ENCODE peak calls at places on chromosomes 6 and 20, in nine cellular contexts. One of them, this sample, is unnamed.

GRCh38 chr20:43824699-43825402 is 89.8 kb upstream of the TOX2 start:
- DNase-seq in endothelial cell of umbilical vein: no peak
- DNase-seq in mammary epithelial cell: peak; percentile 26
- DNase-seq in WERI-Rb-1: no peak
- DNase-seq in GM12865: peak; percentile 70
- DNase-seq in heart left ventricle: no peak
- DNase-seq in aorta: no peak
- DNase-seq in lung: no peak
- DNase-seq in vagina: no peak
- DNase-seq in this sample: peak; percentile 40

GRCh38 chr6:88120635-88121034 is 45.5 kb downstream of the CNR1 start:
- DNase-seq in GM12865: no peak
- DNase-seq in heart left ventricle: no peak
- DNase-seq in aorta: no peak
- DNase-seq in WERI-Rb-1: no peak
- DNase-seq in endothelial cell of umbilical vein: no peak
- DNase-seq in mammary epithelial cell: no peak
- DNase-seq in vagina: no peak
- DNase-seq in lung: no peak
- DNase-seq in this sample: no peak

GRCh38 chr6:52697903-52698302 is 27.0 kb downstream of the TMEM14A start:
- DNase-seq in aorta: no peak
- DNase-seq in heart left ventricle: no peak
- DNase-seq in endothelial cell of umbilical vein: peak; percentile 14
- DNase-seq in GM12865: no peak
- DNase-seq in WERI-Rb-1: no peak
- DNase-seq in lung: no peak
- DNase-seq in vagina: no peak
- DNase-seq in mammary epithelial cell: peak; percentile 14
- DNase-seq in this sample: no peak

GRCh38 chr6:170042596-170043118 is 248.2 kb downstream of the DLL1 start:
- DNase-seq in GM12865: no peak
- DNase-seq in aorta: peak; percentile 38
- DNase-seq in endothelial cell of umbilical vein: no peak
- DNase-seq in vagina: no peak
- DNase-seq in heart left ventricle: no peak
- DNase-seq in WERI-Rb-1: no peak
- DNase-seq in lung: no peak
- DNase-seq in mammary epithelial cell: no peak
- DNase-seq in this sample: no peak

GRCh38 chr6:13695217-13695616 is 16.4 kb downstream of the RANBP9 start:
- DNase-seq in vagina: no peak
- DNase-seq in lung: no peak
- DNase-seq in aorta: no peak
- DNase-seq in endothelial cell of umbilical vein: no peak
- DNase-seq in heart left ventricle: no peak
- DNase-seq in GM12865: no peak
- DNase-seq in WERI-Rb-1: no peak
- DNase-seq in mammary epithelial cell: no peak
- DNase-seq in this sample: no peak

GRCh38 chr6:87608802-87609201 is 18.9 kb downstream of the ORC3 start:
- DNase-seq in endothelial cell of umbilical vein: no peak
- DNase-seq in vagina: no peak
- DNase-seq in lung: no peak
- DNase-seq in heart left ventricle: no peak
- DNase-seq in GM12865: no peak
- DNase-seq in aorta: no peak
- DNase-seq in mammary epithelial cell: no peak
- DNase-seq in WERI-Rb-1: no peak
- DNase-seq in this sample: no peak

GRCh38 chr6:4603291-4603690 is 172.9 kb upstream of the CDYL start:
- DNase-seq in heart left ventricle: peak; percentile 52
- DNase-seq in aorta: peak; percentile 56
- DNase-seq in lung: peak; percentile 50
- DNase-seq in WERI-Rb-1: no peak
- DNase-seq in mammary epithelial cell: peak; percentile 98
- DNase-seq in GM12865: no peak
- DNase-seq in vagina: no peak
- DNase-seq in endothelial cell of umbilical vein: peak; percentile 56
- DNase-seq in this sample: no peak

GRCh38 chr6:44221291-44221960 is 2.0 kb upstream of the SLC29A1 start:
- DNase-seq in lung: peak; percentile 90
- DNase-seq in WERI-Rb-1: peak; percentile 92
- DNase-seq in aorta: peak; percentile 96
- DNase-seq in vagina: peak; percentile 95
- DNase-seq in GM12865: peak; percentile 88
- DNase-seq in heart left ventricle: peak; percentile 95
- DNase-seq in endothelial cell of umbilical vein: peak; percentile 95
- DNase-seq in mammary epithelial cell: peak; percentile 81
- DNase-seq in this sample: peak; percentile 41

DNA sequence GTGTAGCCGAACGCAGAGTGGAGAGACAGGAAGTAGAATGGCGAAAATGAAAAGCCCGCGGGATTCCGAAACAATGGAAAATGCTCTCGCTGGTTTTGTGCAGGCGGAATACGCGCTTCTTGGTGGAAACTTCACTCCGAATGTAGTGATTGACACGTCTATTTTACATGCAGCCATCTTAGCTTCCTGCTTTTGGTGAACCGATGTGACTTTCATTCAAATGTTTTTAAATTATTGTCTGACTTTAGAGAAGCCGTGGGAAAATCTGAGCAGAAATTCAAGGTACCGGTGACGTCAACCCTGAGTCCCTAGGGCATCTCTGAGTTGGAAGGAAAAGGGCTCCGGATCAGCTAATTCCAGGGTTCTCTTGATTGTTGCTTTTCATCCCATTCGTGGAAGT is 11.4 kb downstream of the GPX5 start:
- DNase-seq in aorta: no peak
- DNase-seq in heart left ventricle: no peak
- DNase-seq in WERI-Rb-1: no peak
- DNase-seq in endothelial cell of umbilical vein: peak; percentile 24
- DNase-seq in mammary epithelial cell: no peak
- DNase-seq in lung: no peak
- DNase-seq in vagina: no peak
- DNase-seq in GM12865: peak; percentile 3
- DNase-seq in this sample: no peak
- H3K4me3 ChIP-seq in aorta: no peak overlapping the region
- H3K4me3 ChIP-seq in heart left ventricle: no peak overlapping the region
- H3K4me3 ChIP-seq in WERI-Rb-1: no peak overlapping the region
- H3K4me3 ChIP-seq in endothelial cell of umbilical vein: peak overlapping the region; percentile 60
- H3K4me3 ChIP-seq in mammary epithelial cell: no peak overlapping the region
- H3K4me3 ChIP-seq in lung: no peak overlapping the region
- H3K4me3 ChIP-seq in vagina: no peak overlapping the region
- H3K4me3 ChIP-seq in GM12865: peak overlapping the region; percentile 18
- H3K4me3 ChIP-seq in this sample: no peak overlapping the region

GRCh38 chr6:49550413-49551125 is at the start of gene C6orf141:
- DNase-seq in GM12865: peak; percentile 41
- DNase-seq in endothelial cell of umbilical vein: peak; percentile 24
- DNase-seq in heart left ventricle: no peak
- DNase-seq in mammary epithelial cell: peak; percentile 85
- DNase-seq in WERI-Rb-1: peak; percentile 73
- DNase-seq in aorta: no peak
- DNase-seq in vagina: no peak
- DNase-seq in lung: peak; percentile 44
- DNase-seq in this sample: no peak

GRCh38 chr6:49553353-49553752 is 2.9 kb downstream of the C6orf141 start:
- DNase-seq in GM12865: no peak
- DNase-seq in mammary epithelial cell: peak; percentile 90
- DNase-seq in endothelial cell of umbilical vein: no peak
- DNase-seq in lung: no peak
- DNase-seq in vagina: no peak
- DNase-seq in heart left ventricle: no peak
- DNase-seq in WERI-Rb-1: no peak
- DNase-seq in aorta: no peak
- DNase-seq in this sample: no peak

GRCh38 chr6:49551866-49552129 is 1.3 kb downstream of the C6orf141 start:
- DNase-seq in GM12865: peak; percentile 9
- DNase-seq in endothelial cell of umbilical vein: no peak
- DNase-seq in lung: no peak
- DNase-seq in mammary epithelial cell: no peak
- DNase-seq in aorta: no peak
- DNase-seq in vagina: no peak
- DNase-seq in WERI-Rb-1: no peak
- DNase-seq in heart left ventricle: no peak
- DNase-seq in this sample: no peak

GRCh38 chr6:49551126-49551865 is 828 bp downstream of the C6orf141 start:
- DNase-seq in mammary epithelial cell: no peak
- DNase-seq in heart left ventricle: no peak
- DNase-seq in endothelial cell of umbilical vein: peak; percentile 40
- DNase-seq in WERI-Rb-1: peak; percentile 25
- DNase-seq in lung: no peak
- DNase-seq in aorta: no peak
- DNase-seq in GM12865: no peak
- DNase-seq in vagina: no peak
- DNase-seq in this sample: no peak

GRCh38 chr6:49552596-49552995 is 2.1 kb downstream of the C6orf141 start:
- DNase-seq in mammary epithelial cell: no peak
- DNase-seq in GM12865: no peak
- DNase-seq in endothelial cell of umbilical vein: no peak
- DNase-seq in heart left ventricle: no peak
- DNase-seq in WERI-Rb-1: no peak
- DNase-seq in vagina: no peak
- DNase-seq in aorta: no peak
- DNase-seq in lung: no peak
- DNase-seq in this sample: no peak
- H3K4me3 ChIP-seq in mammary epithelial cell: peak overlapping the region; percentile 88
- H3K4me3 ChIP-seq in GM12865: no peak overlapping the region
- H3K4me3 ChIP-seq in endothelial cell of umbilical vein: no peak overlapping the region
- H3K4me3 ChIP-seq in heart left ventricle: no peak overlapping the region
- H3K4me3 ChIP-seq in WERI-Rb-1: no peak overlapping the region
- H3K4me3 ChIP-seq in vagina: no peak overlapping the region
- H3K4me3 ChIP-seq in aorta: no peak overlapping the region
- H3K4me3 ChIP-seq in lung: no peak overlapping the region
- H3K4me3 ChIP-seq in this sample: no peak overlapping the region

GRCh38 chr20:289693-290080 is 863 bp downstream of the C20orf96 start:
- DNase-seq in endothelial cell of umbilical vein: no peak
- DNase-seq in vagina: no peak
- DNase-seq in GM12865: no peak
- DNase-seq in WERI-Rb-1: no peak
- DNase-seq in aorta: no peak
- DNase-seq in mammary epithelial cell: no peak
- DNase-seq in heart left ventricle: no peak
- DNase-seq in lung: no peak
- DNase-seq in this sample: no peak

GRCh38 chr20:294602-295001 is 2.8 kb upstream of the ZCCHC3 start:
- DNase-seq in WERI-Rb-1: no peak
- DNase-seq in mammary epithelial cell: no peak
- DNase-seq in endothelial cell of umbilical vein: no peak
- DNase-seq in lung: no peak
- DNase-seq in heart left ventricle: no peak
- DNase-seq in aorta: no peak
- DNase-seq in GM12865: no peak
- DNase-seq in vagina: no peak
- DNase-seq in this sample: no peak

GRCh38 chr20:286508-286907 is 4.0 kb downstream of the C20orf96 start:
- DNase-seq in aorta: no peak
- DNase-seq in lung: no peak
- DNase-seq in mammary epithelial cell: no peak
- DNase-seq in WERI-Rb-1: no peak
- DNase-seq in endothelial cell of umbilical vein: no peak
- DNase-seq in heart left ventricle: no peak
- DNase-seq in GM12865: no peak
- DNase-seq in vagina: no peak
- DNase-seq in this sample: no peak

GRCh38 chr20:290081-290831 is at the start of gene C20orf96:
- DNase-seq in endothelial cell of umbilical vein: peak; percentile 94
- DNase-seq in mammary epithelial cell: peak; percentile 84
- DNase-seq in lung: peak; percentile 92
- DNase-seq in vagina: no peak
- DNase-seq in GM12865: peak; percentile 97
- DNase-seq in WERI-Rb-1: peak; percentile 95
- DNase-seq in heart left ventricle: peak; percentile 96
- DNase-seq in aorta: peak; percentile 96
- DNase-seq in this sample: peak; percentile 86

DNA sequence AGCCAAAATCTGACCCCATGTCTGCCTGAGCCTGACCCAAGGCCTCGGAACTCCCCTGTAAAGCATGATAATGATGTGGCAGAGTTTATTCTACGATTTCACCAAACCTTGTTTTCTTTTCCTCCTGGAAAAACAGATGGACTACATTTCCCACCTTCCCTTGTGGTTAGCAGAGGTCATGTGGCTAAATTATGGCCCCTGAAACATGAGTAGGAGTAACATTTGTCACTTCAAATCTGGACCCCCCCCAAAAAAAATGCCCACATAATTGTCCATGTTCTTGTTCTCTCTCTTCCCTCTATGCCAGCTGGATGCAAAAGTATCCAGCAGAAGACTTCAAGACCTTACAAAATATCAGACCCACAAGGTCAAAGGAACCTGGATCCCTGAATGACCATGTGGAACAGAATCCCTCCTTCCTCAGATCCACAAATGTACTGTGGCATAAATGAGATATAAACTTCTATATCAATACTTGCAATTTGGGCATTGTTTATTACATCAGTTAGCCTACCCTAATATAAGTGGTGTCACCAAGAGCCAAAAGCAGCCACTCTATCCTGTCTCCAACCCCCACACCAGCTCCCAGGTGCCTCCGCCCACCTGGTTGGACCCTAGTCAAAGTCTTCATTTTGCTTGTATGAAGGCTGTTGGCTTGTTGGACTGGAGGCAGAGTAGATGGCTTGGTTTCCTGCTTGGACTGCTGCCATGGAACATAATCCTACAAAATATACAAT is 1.4 kb downstream of the C20orf96 start:
- DNase-seq in WERI-Rb-1: no peak
- DNase-seq in aorta: no peak
- DNase-seq in GM12865: no peak
- DNase-seq in mammary epithelial cell: no peak
- DNase-seq in endothelial cell of umbilical vein: peak; percentile 23
- DNase-seq in lung: no peak
- DNase-seq in vagina: no peak
- DNase-seq in heart left ventricle: no peak
- DNase-seq in this sample: no peak
- H3K4me3 ChIP-seq in WERI-Rb-1: no peak overlapping the region
- H3K4me3 ChIP-seq in aorta: no peak overlapping the region
- H3K4me3 ChIP-seq in GM12865: peak overlapping the region; percentile 93
- H3K4me3 ChIP-seq in mammary epithelial cell: no peak overlapping the region
- H3K4me3 ChIP-seq in endothelial cell of umbilical vein: peak overlapping the region; percentile 87
- H3K4me3 ChIP-seq in lung: no peak overlapping the region
- H3K4me3 ChIP-seq in vagina: no peak overlapping the region
- H3K4me3 ChIP-seq in heart left ventricle: no peak overlapping the region
- H3K4me3 ChIP-seq in this sample: peak overlapping the region; percentile 85

GRCh38 chr6:36371231-36371630 is 16.2 kb downstream of the ETV7 start:
- DNase-seq in vagina: no peak
- DNase-seq in heart left ventricle: no peak
- DNase-seq in WERI-Rb-1: no peak
- DNase-seq in endothelial cell of umbilical vein: no peak
- DNase-seq in lung: no peak
- DNase-seq in mammary epithelial cell: no peak
- DNase-seq in aorta: no peak
- DNase-seq in GM12865: no peak
- DNase-seq in this sample: no peak

GRCh38 chr6:36373368-36374009 is 14.0 kb downstream of the ETV7 start:
- DNase-seq in GM12865: no peak
- DNase-seq in aorta: no peak
- DNase-seq in vagina: no peak
- DNase-seq in heart left ventricle: no peak
- DNase-seq in WERI-Rb-1: no peak
- DNase-seq in endothelial cell of umbilical vein: no peak
- DNase-seq in lung: no peak
- DNase-seq in mammary epithelial cell: peak; percentile 78
- DNase-seq in this sample: no peak

GRCh38 chr6:36370638-36371037 is 16.8 kb downstream of the ETV7 start:
- DNase-seq in WERI-Rb-1: no peak
- DNase-seq in mammary epithelial cell: no peak
- DNase-seq in heart left ventricle: no peak
- DNase-seq in GM12865: no peak
- DNase-seq in endothelial cell of umbilical vein: no peak
- DNase-seq in aorta: no peak
- DNase-seq in vagina: no peak
- DNase-seq in lung: no peak
- DNase-seq in this sample: no peak

GRCh38 chr6:36374194-36374593 is 13.3 kb downstream of the ETV7 start:
- DNase-seq in endothelial cell of umbilical vein: no peak
- DNase-seq in lung: no peak
- DNase-seq in vagina: no peak
- DNase-seq in heart left ventricle: no peak
- DNase-seq in aorta: no peak
- DNase-seq in GM12865: no peak
- DNase-seq in mammary epithelial cell: no peak
- DNase-seq in WERI-Rb-1: no peak
- DNase-seq in this sample: no peak

DNA sequence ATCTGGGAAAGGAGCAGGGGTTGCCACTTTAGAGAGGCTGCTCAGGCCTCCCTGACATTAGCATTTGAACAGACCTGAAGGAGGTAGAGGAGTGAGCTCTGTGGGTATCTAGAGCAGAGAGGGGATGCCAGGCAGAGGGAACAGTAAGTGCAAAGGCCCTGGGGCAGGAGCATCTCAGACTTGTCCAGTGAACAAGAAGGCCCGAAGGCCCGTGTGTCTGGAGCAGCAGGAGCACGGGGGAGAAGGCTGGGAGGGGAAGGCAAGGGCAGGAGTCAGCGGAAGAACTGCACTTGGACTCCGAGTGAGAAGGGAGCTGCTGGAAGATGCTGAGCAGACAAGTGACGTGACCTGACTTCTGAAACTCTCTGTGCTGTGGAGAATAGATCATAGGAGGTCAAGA is 15.4 kb downstream of the ETV7 start:
- DNase-seq in endothelial cell of umbilical vein: no peak
- DNase-seq in GM12865: no peak
- DNase-seq in aorta: no peak
- DNase-seq in vagina: no peak
- DNase-seq in heart left ventricle: no peak
- DNase-seq in lung: no peak
- DNase-seq in mammary epithelial cell: no peak
- DNase-seq in WERI-Rb-1: no peak
- DNase-seq in this sample: no peak
- H3K4me3 ChIP-seq in endothelial cell of umbilical vein: no peak overlapping the region
- H3K4me3 ChIP-seq in GM12865: no peak overlapping the region
- H3K4me3 ChIP-seq in aorta: no peak overlapping the region
- H3K4me3 ChIP-seq in vagina: no peak overlapping the region
- H3K4me3 ChIP-seq in heart left ventricle: no peak overlapping the region
- H3K4me3 ChIP-seq in lung: no peak overlapping the region
- H3K4me3 ChIP-seq in mammary epithelial cell: no peak overlapping the region
- H3K4me3 ChIP-seq in WERI-Rb-1: no peak overlapping the region
- H3K4me3 ChIP-seq in this sample: no peak overlapping the region

This sample was measured in GM12864.